ENCODE peak calls at places on chromosomes 16 and 17, in five cellular contexts. K is NCI-H2107; B is stimulated activated naive CD8-positive, alpha-beta T cell treated with anti-CD3 and anti-CD28 coated beads, Interleukin-15, Interleukin-2, amounts not matched to agents 100 U/mL and 50 U/mL, for 24 hours; L is effector CD4-positive, alpha-beta T cell; R is T1000. V is an unnamed sample.

GRCh38 chr17:5958850-5959249 is 111.3 kb upstream of the WSCD1 start:
- DNase-seq in K (no peak), B (no peak), L (no peak), R (no peak), V (no peak)

GRCh38 chr17:39352986-39353385 is 48.4 kb downstream of the FBXL20 start:
- DNase-seq in K (no peak), B (no peak), L (no peak), R (no peak), V (no peak)

GRCh38 chr16:86901483-86901882 is 323.1 kb downstream of the FOXL1 start:
- DNase-seq in K (no peak), B (no peak), L (no peak), R (no peak), V (no peak)

GRCh38 chr17:32546031-32546444 is 59.2 kb downstream of the CDK5R1 start:
- DNase-seq in K (no peak), B (no peak), L (no peak), R (no peak), V (no peak)

GRCh38 chr17:37465058-37465616 is 24.6 kb upstream of the DUSP14 start:
- DNase-seq in K (no peak), B (no peak), L (no peak), R (no peak), V (no peak)

GRCh38 chr17:37100231-37100630 is 151.5 kb downstream of the AATF start:
- DNase-seq in K (no peak), B (no peak), L (no peak), R (no peak), V (no peak)

GRCh38 chr17:21285164-21286065 is 904 bp downstream of the MAP2K3 start:
- DNase-seq in K (no peak), B (no peak), L (no peak), R (no peak), V (peak; percentile 65)

GRCh38 chr17:2030779-2031163 is 818 bp downstream of the DPH1 start:
- DNase-seq in K (no peak), B (peak; percentile 58), L (no peak), R (no peak), V (peak; percentile 90)

GRCh38 chr17:35242158-35242804 is 591 bp upstream of the SLFN5 start:
- DNase-seq in K (peak; percentile 82), B (peak; percentile 84), L (peak; percentile 81), R (no peak), V (peak; percentile 44)

GRCh38 chr17:63984651-63985386 is 12.1 kb upstream of the SCN4A start:
- DNase-seq in K (no peak), B (peak; percentile 41), L (peak; percentile 44), R (peak; percentile 39), V (no peak)

GRCh38 chr17:34820922-34821321 is 140.3 kb downstream of the CCT6B start:
- DNase-seq in K (no peak), B (no peak), L (no peak), R (no peak), V (no peak)

GRCh38 chr17:1834378-1835149 is 4.8 kb downstream of the RPA1 start:
- DNase-seq in K (no peak), B (peak; percentile 25), L (no peak), R (no peak), V (no peak)

GRCh38 chr17:9790889-9791876 is at the start of gene DHRS7C:
- DNase-seq in K (no peak), B (no peak), L (no peak), R (no peak), V (no peak)

GRCh38 chr17:28279411-28279810 is 39.6 kb upstream of the TMEM97 start:
- DNase-seq in K (no peak), B (no peak), L (no peak), R (no peak), V (no peak)

GRCh38 chr17:38464251-38464722 is 36.0 kb downstream of the ARHGAP23 start:
- DNase-seq in K (no peak), B (no peak), L (no peak), R (peak; percentile 27), V (no peak)

GRCh38 chr16:22240023-22240697 is 34.1 kb downstream of the EEF2K start:
- DNase-seq in K (no peak), B (no peak), L (no peak), R (no peak), V (no peak)

GRCh38 chr17:75240394-75241142 is 20.8 kb downstream of the GGA3 start:
- DNase-seq in K (peak; percentile 70), B (peak; percentile 66), L (no peak), R (peak; percentile 25), V (peak; percentile 64)

GRCh38 chr17:57499648-57500049 is 243.3 kb downstream of the MSI2 start:
- DNase-seq in K (no peak), B (peak; percentile 8), L (no peak), R (no peak), V (no peak)

GRCh38 chr17:81309140-81309858 is 14.2 kb upstream of the SLC38A10 start:
- DNase-seq in K (no peak), B (peak; percentile 72), L (no peak), R (peak; percentile 59), V (peak; percentile 67)

GRCh38 chr17:956905-957304 is 22.7 kb downstream of the NXN start:
- DNase-seq in K (no peak), B (no peak), L (no peak), R (peak; percentile 62), V (no peak)

GRCh38 chr17:55089955-55090573 is 121.5 kb downstream of the STXBP4 start:
- DNase-seq in K (peak; percentile 37), B (peak; percentile 16), L (peak; percentile 7), R (no peak), V (peak; percentile 25)

GRCh38 chr17:59897090-59897489 is 4.2 kb downstream of the RPS6KB1 start:
- DNase-seq in K (no peak), B (no peak), L (no peak), R (no peak), V (no peak)

GRCh38 chr17:1997146-1997586 is 28.0 kb downstream of the RTN4RL1 start:
- DNase-seq in K (no peak), B (no peak), L (no peak), R (peak; percentile 18), V (no peak)

GRCh38 chr16:89618114-89618999 is 4.9 kb downstream of the DPEP1 start:
- DNase-seq in K (no peak), B (no peak), L (no peak), R (no peak), V (no peak)

V was measured in erythroblast.